ENCODE peak calls at places on chromosomes 5 and 9, in four cellular contexts. B is brain microvascular endothelial cell, H is smooth muscle cell of the brain vasculature, G is Caco-2. X is an unnamed sample.

GRCh38 chr9:116860509-116861120 is 173.5 kb downstream of the TRIM32 start:
- DNase-seq in B (peak; percentile 58), H (peak; percentile 9), G (peak; percentile 80), X (peak; percentile 49)

GRCh38 chr9:76658510-76659231 is 105.6 kb upstream of the PCA3 start:
- DNase-seq in B (peak; percentile 44), H (no peak), G (peak; percentile 17), X (peak; percentile 47)

GRCh38 chr5:122169350-122170103 is 40.2 kb downstream of the ZNF474 start:
- DNase-seq in B (no peak), H (no peak), G (no peak), X (no peak)

GRCh38 chr9:7209990-7210389 is 452.2 kb downstream of the KDM4C start:
- DNase-seq in B (no peak), H (no peak), G (no peak), X (no peak)

GRCh38 chr9:134064711-134065110 is 3.1 kb downstream of the BRD3 start:
- DNase-seq in B (no peak), H (no peak), G (no peak), X (no peak)

GRCh38 chr5:61298580-61298979 is 33.5 kb upstream of the ZSWIM6 start:
- DNase-seq in B (peak; percentile 66), H (no peak), G (no peak), X (peak; percentile 84)

GRCh38 chr9:127897194-127897692 is 2.2 kb downstream of the ST6GALNAC6 start:
- DNase-seq in B (peak; percentile 65), H (no peak), G (peak; percentile 76), X (no peak)

GRCh38 chr9:127963359-127964064 is 17.3 kb downstream of the EEIG1 start:
- DNase-seq in B (no peak), H (no peak), G (no peak), X (no peak)

GRCh38 chr5:80569961-80570786 is at the start of gene ANKRD34B:
- DNase-seq in B (no peak), H (no peak), G (peak; percentile 42), X (no peak)

GRCh38 chr9:72396247-72397091 is 31.5 kb upstream of the ZFAND5 start:
- DNase-seq in B (no peak), H (peak; percentile 15), G (peak; percentile 0), X (peak; percentile 23)

GRCh38 chr9:93257808-93258331 is 73.9 kb downstream of the WNK2 start:
- DNase-seq in B (no peak), H (no peak), G (no peak), X (no peak)

GRCh38 chr9:90822866-90823265 is 21.2 kb downstream of the SYK start:
- DNase-seq in B (no peak), H (no peak), G (no peak), X (no peak)

GRCh38 chr5:74382864-74383618 is 257.5 kb downstream of the ENC1 start:
- DNase-seq in B (peak; percentile 72), H (peak; percentile 40), G (no peak), X (peak; percentile 40)

GRCh38 chr5:378301-378891 is 56.9 kb downstream of the AHRR start:
- DNase-seq in B (peak; percentile 80), H (no peak), G (no peak), X (peak; percentile 79)

GRCh38 chr9:86408121-86408520 is 53.9 kb upstream of the TUT7 start:
- DNase-seq in B (no peak), H (no peak), G (no peak), X (no peak)

GRCh38 chr5:64972591-64972990 is 203.9 kb downstream of the CWC27 start:
- DNase-seq in B (peak; percentile 6), H (no peak), G (no peak), X (peak; percentile 20)

GRCh38 chr5:17398439-17398838 is 99.6 kb upstream of the TAF11L2 start:
- DNase-seq in B (peak; percentile 89), H (no peak), G (no peak), X (peak; percentile 98)

GRCh38 chr5:178547753-178548415 is 42.3 kb downstream of the COL23A1 start:
- DNase-seq in B (no peak), H (no peak), G (no peak), X (no peak)

GRCh38 chr5:17355585-17356346 is 138.3 kb downstream of the BASP1 start:
- DNase-seq in B (peak; percentile 94), H (no peak), G (no peak), X (peak; percentile 95)

GRCh38 chr5:161548472-161549094 is 2.1 kb upstream of the GABRB2 start:
- DNase-seq in B (no peak), H (no peak), G (no peak), X (no peak)

GRCh38 chr5:126624534-126624933 is 23.8 kb downstream of the PHAX start:
- DNase-seq in B (peak; percentile 88), H (no peak), G (no peak), X (peak; percentile 76)

GRCh38 chr5:151739939-151740335 is 18.5 kb downstream of the ATOX1 start:
- DNase-seq in B (peak; percentile 82), H (peak; percentile 66), G (no peak), X (peak; percentile 89)

GRCh38 chr9:14924821-14925220 is 14.6 kb upstream of the FREM1 start:
- DNase-seq in B (peak; percentile 25), H (no peak), G (no peak), X (peak; percentile 40)

GRCh38 chr5:14238272-14238671 is 95.1 kb downstream of the TRIO start:
- DNase-seq in B (no peak), H (no peak), G (no peak), X (no peak)

GRCh38 chr9:105979359-105979758 is 285.0 kb downstream of the TMEM38B start:
- DNase-seq in B (no peak), H (no peak), G (no peak), X (no peak)

GRCh38 chr5:148540636-148541035 is 113.7 kb downstream of the HTR4 start:
- DNase-seq in B (no peak), H (no peak), G (no peak), X (no peak)

GRCh38 chr5:111551120-111551519 is 38.8 kb upstream of the STARD4 start:
- DNase-seq in B (no peak), H (no peak), G (no peak), X (no peak)

X was measured in HT1080.